ENCODE peak calls at places on chromosomes 5 and 9, in nine cellular contexts. M is spleen, E is sigmoid colon, P is HFF-Myc, W is HCT116, V is IMR-90, H is left lung, D is omental fat pad, J is RWPE1. L is an unnamed sample.
A peak's percentile ranks its signal among the peaks of the same experiment; 100 is the strongest.

GRCh38 chr5:76555114-76555513 is 68.1 kb downstream of the F2RL2 start:
- DNase-seq in D (no peak), W (no peak), J (no peak), H (no peak), P (no peak), V (no peak), M (no peak), E (no peak), L (no peak)

GRCh38 chr5:139492700-139493192 is 10.2 kb upstream of the STING1 start:
- DNase-seq in E (no peak), D (no peak), V (peak; percentile 63), P (no peak), J (no peak), W (no peak), H (no peak), M (peak; percentile 40), L (no peak)

GRCh38 chr5:71731015-71731414 is 11.9 kb downstream of the CARTPT start:
- DNase-seq in W (no peak), E (no peak), H (no peak), V (no peak), P (no peak), J (no peak), M (no peak), D (no peak), L (no peak)

GRCh38 chr9:136086213-136086881 is 8.7 kb downstream of the NACC2 start:
- DNase-seq in P (no peak), W (no peak), M (peak; percentile 67), D (no peak), V (no peak), J (no peak), E (peak; percentile 71), H (peak; percentile 69), L (peak; percentile 38)

GRCh38 chr5:67265951-67266350 is 69.4 kb upstream of the CD180 start:
- DNase-seq in H (no peak), J (no peak), P (no peak), D (no peak), E (no peak), M (no peak), W (no peak), V (no peak), L (no peak)

GRCh38 chr9:74946686-74947085 is 6.0 kb downstream of the C9orf40 start:
- DNase-seq in D (no peak), P (no peak), V (no peak), W (no peak), H (no peak), M (no peak), E (no peak), J (no peak), L (no peak)

GRCh38 chr5:2353871-2354440 is 397.5 kb downstream of the IRX2 start:
- DNase-seq in W (no peak), P (no peak), D (no peak), V (no peak), J (no peak), E (no peak), M (no peak), H (no peak), L (no peak)

GRCh38 chr5:57841671-57842375 is 359.2 kb upstream of the ACTBL2 start:
- DNase-seq in V (peak; percentile 96), P (peak; percentile 93), W (peak; percentile 65), E (no peak), D (no peak), J (peak; percentile 96), M (no peak), H (no peak), L (no peak)

GRCh38 chr5:172646716-172647285 is 5.7 kb downstream of the NEURL1B start:
- DNase-seq in W (no peak), V (peak; percentile 15), M (peak; percentile 35), H (no peak), E (peak; percentile 92), P (no peak), D (no peak), J (no peak), L (no peak)

GRCh38 chr5:67538343-67538670 is 341.7 kb upstream of the CD180 start:
- DNase-seq in V (no peak), W (no peak), D (no peak), E (peak; percentile 67), P (no peak), M (no peak), H (no peak), J (no peak), L (no peak)

GRCh38 chr9:104896131-104896530 is 31.8 kb downstream of the ABCA1 start:
- DNase-seq in P (no peak), D (no peak), W (no peak), E (no peak), V (peak; percentile 53), M (no peak), H (no peak), J (no peak), L (no peak)

GRCh38 chr5:98785244-98785643 is 11.8 kb downstream of the RGMB start:
- DNase-seq in V (no peak), D (no peak), W (no peak), P (no peak), H (no peak), J (no peak), E (no peak), M (no peak), L (no peak)

GRCh38 chr5:142784405-142784955 is 14.3 kb downstream of the ARHGAP26 start:
- DNase-seq in H (no peak), J (no peak), P (no peak), E (no peak), M (no peak), V (no peak), W (no peak), D (no peak), L (no peak)

GRCh38 chr5:142782976-142783539 is 12.9 kb downstream of the ARHGAP26 start:
- DNase-seq in P (no peak), D (no peak), J (no peak), H (no peak), E (peak; percentile 81), M (no peak), V (no peak), W (no peak), L (no peak)

GRCh38 chr5:142785211-142785610 is 15.0 kb downstream of the ARHGAP26 start:
- DNase-seq in W (no peak), J (no peak), E (no peak), H (no peak), M (no peak), V (no peak), D (no peak), P (no peak), L (no peak)

GRCh38 chr5:142780871-142781270 is 10.7 kb downstream of the ARHGAP26 start:
- DNase-seq in P (no peak), M (no peak), V (no peak), W (no peak), J (no peak), H (no peak), D (no peak), E (no peak), L (no peak)

GRCh38 chr5:142783601-142784291 is 13.6 kb downstream of the ARHGAP26 start:
- DNase-seq in W (no peak), M (no peak), H (peak; percentile 59), E (peak; percentile 75), P (no peak), J (no peak), D (no peak), V (no peak), L (no peak)
- TF ChIP-seq CTCF in W (no peak), M (no peak), H (no peak), E (no peak), P (no peak), J (no peak), D (no peak), V (no peak), L (no peak)

GRCh38 chr9:34442770-34443169 is 15.6 kb downstream of the FAM219A start:
- DNase-seq in V (no peak), D (no peak), W (no peak), H (no peak), M (no peak), P (no peak), J (no peak), E (no peak), L (no peak)

GRCh38 chr9:34446468-34446891 is 11.9 kb downstream of the FAM219A start:
- DNase-seq in M (no peak), W (no peak), D (no peak), V (peak; percentile 69), J (no peak), E (no peak), P (no peak), H (no peak), L (no peak)

GRCh38 chr9:34443976-34444375 is 14.4 kb downstream of the FAM219A start:
- DNase-seq in M (no peak), D (no peak), V (no peak), H (no peak), E (no peak), P (no peak), W (no peak), J (no peak), L (no peak)

GRCh38 chr9:34443533-34443932 is 14.8 kb downstream of the FAM219A start:
- DNase-seq in W (no peak), V (no peak), J (no peak), M (no peak), D (no peak), E (no peak), P (no peak), H (no peak), L (no peak)
- TF ChIP-seq CTCF in W (no peak), V (no peak), J (no peak), M (no peak), D (no peak), E (no peak), P (no peak), H (no peak), L (no peak)

GRCh38 chr5:97737608-97738007 is 554.6 kb upstream of the RIOK2 start:
- DNase-seq in P (no peak), D (no peak), J (no peak), M (no peak), H (no peak), V (no peak), W (no peak), E (no peak), L (no peak)

GRCh38 chr5:97729938-97730337 is 546.9 kb upstream of the RIOK2 start:
- DNase-seq in M (no peak), P (no peak), W (no peak), V (no peak), H (no peak), E (no peak), D (no peak), J (no peak), L (no peak)

DNA sequence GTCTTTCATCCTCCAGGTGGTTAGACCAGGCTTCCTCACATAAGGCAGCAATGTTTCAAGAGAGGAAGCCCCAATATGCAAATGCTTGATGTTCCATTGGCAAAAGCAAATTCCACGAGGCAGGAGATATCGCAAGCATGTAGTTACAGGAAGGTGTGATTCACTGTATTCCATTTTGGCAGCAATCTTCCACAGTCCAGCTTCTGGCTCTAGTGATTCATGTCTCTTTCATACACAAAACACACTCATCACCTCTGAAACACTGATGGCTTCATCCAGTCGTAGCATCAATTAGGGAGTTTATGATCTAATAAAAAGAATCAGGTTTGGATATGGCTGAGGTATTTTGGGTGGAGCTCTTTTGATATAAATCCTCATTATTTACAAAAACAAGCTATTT is 552.2 kb upstream of the RIOK2 start:
- DNase-seq in E (no peak), J (peak; percentile 80), W (no peak), M (no peak), V (peak; percentile 92), H (no peak), D (no peak), P (peak; percentile 17), L (no peak)
- TF ChIP-seq CTCF in E (no peak), J (no peak), W (no peak), M (no peak), V (no peak), H (no peak), D (no peak), P (no peak), L (no peak)

GRCh38 chr5:152511531-152512132 is 106.6 kb upstream of the NMUR2 start:
- DNase-seq in M (no peak), P (no peak), D (no peak), E (no peak), W (no peak), J (no peak), V (no peak), H (no peak), L (no peak)

GRCh38 chr5:152514827-152515397 is 109.8 kb upstream of the NMUR2 start:
- DNase-seq in J (peak; percentile 57), W (peak; percentile 8), H (no peak), D (no peak), V (peak; percentile 11), E (no peak), P (no peak), M (no peak), L (peak; percentile 14)
- TF ChIP-seq CTCF in J (peak; percentile 73), W (peak; percentile 57), H (peak; percentile 46), D (no peak), V (peak; percentile 44), E (no peak), P (peak; percentile 28), M (no peak), L (no peak)

L was measured in GM20000.